ENCODE peak calls at places on chromosome 20, in seven cellular contexts. D is AG10803, X is stomach, H is OCI-LY7, W is testis, C is uterus, I is endothelial cell. B is an unnamed sample.

GRCh38 chr20:24164360-24164759 is 175.8 kb upstream of the GGTLC1 start:
- DNase-seq in D (no peak), X (no peak), H (peak), W (no peak), C (no peak), I (peak), B (no peak)

GRCh38 chr20:4151991-4152695 is 136.8 kb upstream of the RNF24 start:
- DNase-seq in D (peak), X (no peak), H (no peak), W (no peak), C (no peak), I (no peak), B (no peak)

GRCh38 chr20:57437672-57438330 is 46.6 kb downstream of the RBM38 start:
- DNase-seq in D (no peak), X (no peak), H (no peak), W (no peak), C (no peak), I (no peak), B (no peak)

GRCh38 chr20:43914286-43914685 is 366 bp upstream of the TOX2 start:
- DNase-seq in D (no peak), X (no peak), H (no peak), W (no peak), C (no peak), I (no peak), B (no peak)

GRCh38 chr20:44393608-44394519 is 38.4 kb downstream of the HNF4A start:
- DNase-seq in D (no peak), X (no peak), H (no peak), W (no peak), C (no peak), I (no peak), B (no peak)

GRCh38 chr20:54598351-54598750 is 123.0 kb downstream of the DOK5 start:
- DNase-seq in D (no peak), X (no peak), H (no peak), W (no peak), C (no peak), I (no peak), B (no peak)

GRCh38 chr20:31516651-31517050 is 2.4 kb downstream of the HM13 start:
- DNase-seq in D (no peak), X (no peak), H (no peak), W (no peak), C (no peak), I (no peak), B (no peak)

GRCh38 chr20:57061058-57061900 is 205.2 kb downstream of the BMP7 start:
- DNase-seq in D (peak), X (no peak), H (peak), W (no peak), C (peak), I (peak), B (no peak)

GRCh38 chr20:36271639-36272546 is 34.2 kb upstream of the DLGAP4 start:
- DNase-seq in D (no peak), X (no peak), H (no peak), W (no peak), C (no peak), I (no peak), B (no peak)

GRCh38 chr20:20407891-20408805 is 40.2 kb downstream of the INSM1 start:
- DNase-seq in D (peak), X (no peak), H (no peak), W (no peak), C (no peak), I (no peak), B (no peak)

GRCh38 chr20:3454821-3455220 is 16.0 kb upstream of the ATRN start:
- DNase-seq in D (no peak), X (no peak), H (no peak), W (no peak), C (no peak), I (no peak), B (no peak)

GRCh38 chr20:40111282-40111681 is 577.8 kb downstream of the MAFB start:
- DNase-seq in D (no peak), X (no peak), H (no peak), W (no peak), C (no peak), I (no peak), B (no peak)

GRCh38 chr20:49037962-49038387 is 8.1 kb upstream of the CSE1L start:
- DNase-seq in D (no peak), X (no peak), H (no peak), W (no peak), C (no peak), I (no peak), B (no peak)

GRCh38 chr20:61682998-61683681 is 382.5 kb downstream of the TAF4 start:
- DNase-seq in D (peak), X (no peak), H (no peak), W (no peak), C (no peak), I (no peak), B (no peak)

GRCh38 chr20:36631651-36632050 is 14.3 kb downstream of the SLA2 start:
- DNase-seq in D (peak), X (no peak), H (no peak), W (no peak), C (no peak), I (no peak), B (no peak)

GRCh38 chr20:35954200-35954906 is at the start of gene SCAND1:
- DNase-seq in D (peak), X (peak), H (peak), W (peak), C (peak), I (peak), B (peak)

GRCh38 chr20:31593221-31594001 is 11.7 kb upstream of the ID1 start:
- DNase-seq in D (peak), X (peak), H (no peak), W (no peak), C (no peak), I (no peak), B (no peak)

GRCh38 chr20:37342231-37343177 is 3.4 kb upstream of the SRC start:
- DNase-seq in D (no peak), X (no peak), H (peak), W (no peak), C (no peak), I (no peak), B (no peak)

GRCh38 chr20:53162251-53162835 is 190.2 kb downstream of the TSHZ2 start:
- DNase-seq in D (peak), X (no peak), H (peak), W (peak), C (peak), I (peak), B (no peak)

GRCh38 chr20:32737371-32738223 is 5.7 kb downstream of the COMMD7 start:
- DNase-seq in D (peak), X (no peak), H (no peak), W (no peak), C (no peak), I (no peak), B (no peak)

GRCh38 chr20:37209193-37209592 is 29.8 kb upstream of the MROH8 start:
- DNase-seq in D (no peak), X (no peak), H (no peak), W (no peak), C (no peak), I (no peak), B (no peak)

GRCh38 chr20:25274891-25275812 is 27.3 kb downstream of the PYGB start:
- DNase-seq in D (no peak), X (peak), H (no peak), W (peak), C (peak), I (no peak), B (no peak)

GRCh38 chr20:48359692-48360337 is 468.0 kb downstream of the PREX1 start:
- DNase-seq in D (no peak), X (no peak), H (peak), W (no peak), C (no peak), I (no peak), B (no peak)

GRCh38 chr20:31675828-31676533 is 38.3 kb downstream of the COX4I2 start:
- DNase-seq in D (no peak), X (no peak), H (peak), W (peak), C (no peak), I (peak), B (no peak)

GRCh38 chr20:49032455-49032854 is 13.7 kb upstream of the CSE1L start:
- DNase-seq in D (no peak), X (no peak), H (no peak), W (no peak), C (no peak), I (no peak), B (no peak)

GRCh38 chr20:50582591-50583234 is 72.5 kb downstream of the PTPN1 start:
- DNase-seq in D (no peak), X (no peak), H (peak), W (no peak), C (no peak), I (no peak), B (no peak)

GRCh38 chr20:50585214-50585613 is 75.0 kb downstream of the PTPN1 start:
- DNase-seq in D (no peak), X (no peak), H (no peak), W (no peak), C (no peak), I (no peak), B (no peak)

GRCh38 chr20:50583422-50584150 is 73.4 kb downstream of the PTPN1 start:
- DNase-seq in D (no peak), X (no peak), H (no peak), W (no peak), C (no peak), I (no peak), B (no peak)

GRCh38 chr20:50585678-50586077 is 75.5 kb downstream of the PTPN1 start:
- DNase-seq in D (no peak), X (no peak), H (no peak), W (no peak), C (no peak), I (no peak), B (no peak)

DNA sequence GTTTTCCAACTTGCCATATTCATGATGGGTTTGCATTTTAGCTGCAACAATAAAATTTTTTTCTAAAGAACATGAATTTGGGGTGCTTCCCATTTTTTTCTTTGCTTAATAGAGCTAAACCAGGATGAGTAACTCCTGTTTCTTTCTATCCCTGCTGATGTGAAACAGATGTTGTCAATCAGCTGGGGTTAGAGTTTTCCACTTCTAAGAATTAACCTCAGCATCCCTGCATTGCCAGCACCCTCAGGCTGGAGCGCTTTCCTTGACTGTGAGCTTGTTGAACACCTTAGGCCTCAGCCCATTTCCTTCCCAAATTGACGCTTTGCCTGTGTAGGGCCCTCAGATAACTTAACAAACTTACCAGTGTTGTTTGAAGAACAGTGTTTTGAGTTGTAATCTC is 74.5 kb downstream of the PTPN1 start:
- DNase-seq in D (peak), X (no peak), H (no peak), W (no peak), C (no peak), I (no peak), B (no peak)
- TF ChIP-seq CTCF in D (no peak), X (no peak), H (no peak), W (no peak), C (no peak), I (no peak), B (no peak)

DNA sequence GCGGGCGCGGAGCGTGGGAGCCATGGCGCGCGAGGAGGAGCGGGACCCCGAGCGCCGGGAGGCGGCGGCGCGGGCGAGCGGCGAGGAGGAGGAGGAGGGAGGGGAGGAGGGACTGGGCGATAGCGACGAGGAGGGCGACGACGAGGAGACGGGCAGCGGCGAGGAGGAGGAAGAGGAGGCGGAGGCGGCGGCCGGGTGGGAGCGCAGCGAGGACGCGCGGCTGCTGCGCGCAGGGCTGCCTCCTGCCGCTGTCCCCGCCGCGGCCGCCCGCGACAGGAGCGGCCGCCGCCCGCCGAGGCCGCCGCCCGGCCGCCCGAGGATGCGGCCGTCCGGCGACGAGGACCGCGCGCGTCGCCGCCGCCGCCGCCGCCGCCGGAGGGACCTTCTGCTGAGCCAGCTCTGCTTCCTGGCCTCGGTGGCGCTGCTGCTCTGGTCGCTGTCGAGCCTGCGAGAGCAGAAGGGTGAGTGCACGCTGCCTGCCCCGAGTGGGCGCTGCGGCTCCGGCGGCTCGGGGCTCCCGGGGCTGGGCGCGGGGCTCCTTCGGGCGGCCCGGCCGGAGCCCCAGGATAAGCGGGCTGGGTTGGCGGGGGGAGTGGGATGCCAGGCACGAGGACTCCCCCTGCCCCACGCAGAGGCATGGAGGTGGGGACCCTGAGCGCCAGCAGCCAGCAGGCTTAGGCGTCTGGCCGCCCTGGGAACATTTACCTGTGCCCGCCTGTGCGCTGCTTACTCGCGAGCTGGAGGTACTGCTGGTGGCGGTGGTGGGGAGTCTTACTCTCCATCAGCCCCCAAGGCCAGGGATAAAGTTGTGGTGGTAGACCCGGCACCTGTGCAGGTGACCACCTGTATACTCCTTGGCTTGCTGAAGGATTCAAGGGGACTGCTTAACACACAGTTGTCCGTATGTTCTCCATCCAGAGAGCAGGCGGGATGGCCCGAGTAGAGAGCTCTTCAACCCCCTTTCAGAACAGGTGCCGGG is at the start of gene SLC24A3:
- DNase-seq in D (peak), X (peak), H (no peak), W (peak), C (peak), I (peak), B (peak)
- TF ChIP-seq CTCF in D (peak), X (no peak), H (no peak), W (peak), C (peak), I (peak), B (peak)

DNA sequence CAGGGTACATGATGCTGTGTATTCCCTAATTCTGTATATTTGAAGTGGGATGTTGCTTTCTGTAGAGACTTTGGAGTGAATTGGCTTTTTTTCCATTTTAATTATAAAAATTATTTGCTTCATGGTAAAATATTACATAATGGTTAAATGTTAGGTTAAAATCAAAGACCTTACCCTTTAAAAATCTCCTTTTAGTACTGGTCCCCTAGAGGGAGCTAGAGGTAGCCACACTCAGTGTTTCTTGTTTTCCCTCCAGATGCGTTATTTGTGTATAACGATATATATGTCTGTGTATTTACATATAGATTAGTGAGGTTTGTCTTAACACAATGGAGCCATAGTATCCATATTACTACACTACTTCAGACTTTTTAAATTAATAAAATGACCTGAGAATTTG is 146.7 kb downstream of the PLCB4 start:
- DNase-seq in D (no peak), X (no peak), H (peak), W (no peak), C (no peak), I (no peak), B (no peak)
- TF ChIP-seq CTCF in D (peak), X (no peak), H (peak), W (no peak), C (no peak), I (no peak), B (peak)

GRCh38 chr20:59754551-59754950 is 150.2 kb downstream of the PHACTR3 start:
- DNase-seq in D (no peak), X (no peak), H (no peak), W (no peak), C (no peak), I (no peak), B (no peak)
- TF ChIP-seq CTCF in D (no peak), X (no peak), H (no peak), W (no peak), C (no peak), I (no peak), B (no peak)

DNA sequence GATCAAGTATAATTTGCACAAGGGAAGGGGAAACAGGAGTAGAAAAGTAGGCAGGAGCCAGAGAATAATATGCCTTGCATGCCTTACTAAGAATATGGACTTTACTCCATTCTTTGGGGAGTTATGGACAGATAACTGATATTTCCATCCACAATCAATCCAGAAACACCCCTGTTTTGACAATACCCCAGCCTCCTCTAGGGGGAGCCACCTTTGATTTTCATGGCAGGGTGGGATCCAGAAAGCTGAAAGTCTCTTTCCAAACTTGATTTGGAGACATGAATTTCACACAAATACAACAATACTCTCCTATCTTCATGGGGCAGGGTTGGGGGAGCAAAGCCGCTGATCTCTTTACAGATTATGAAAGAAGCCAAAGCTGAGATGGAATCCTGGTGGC is 404.1 kb downstream of the FOXA2 start:
- DNase-seq in D (no peak), X (no peak), H (peak), W (no peak), C (no peak), I (peak), B (no peak)
- TF ChIP-seq CTCF in D (no peak), X (no peak), H (peak), W (no peak), C (no peak), I (peak), B (peak)

DNA sequence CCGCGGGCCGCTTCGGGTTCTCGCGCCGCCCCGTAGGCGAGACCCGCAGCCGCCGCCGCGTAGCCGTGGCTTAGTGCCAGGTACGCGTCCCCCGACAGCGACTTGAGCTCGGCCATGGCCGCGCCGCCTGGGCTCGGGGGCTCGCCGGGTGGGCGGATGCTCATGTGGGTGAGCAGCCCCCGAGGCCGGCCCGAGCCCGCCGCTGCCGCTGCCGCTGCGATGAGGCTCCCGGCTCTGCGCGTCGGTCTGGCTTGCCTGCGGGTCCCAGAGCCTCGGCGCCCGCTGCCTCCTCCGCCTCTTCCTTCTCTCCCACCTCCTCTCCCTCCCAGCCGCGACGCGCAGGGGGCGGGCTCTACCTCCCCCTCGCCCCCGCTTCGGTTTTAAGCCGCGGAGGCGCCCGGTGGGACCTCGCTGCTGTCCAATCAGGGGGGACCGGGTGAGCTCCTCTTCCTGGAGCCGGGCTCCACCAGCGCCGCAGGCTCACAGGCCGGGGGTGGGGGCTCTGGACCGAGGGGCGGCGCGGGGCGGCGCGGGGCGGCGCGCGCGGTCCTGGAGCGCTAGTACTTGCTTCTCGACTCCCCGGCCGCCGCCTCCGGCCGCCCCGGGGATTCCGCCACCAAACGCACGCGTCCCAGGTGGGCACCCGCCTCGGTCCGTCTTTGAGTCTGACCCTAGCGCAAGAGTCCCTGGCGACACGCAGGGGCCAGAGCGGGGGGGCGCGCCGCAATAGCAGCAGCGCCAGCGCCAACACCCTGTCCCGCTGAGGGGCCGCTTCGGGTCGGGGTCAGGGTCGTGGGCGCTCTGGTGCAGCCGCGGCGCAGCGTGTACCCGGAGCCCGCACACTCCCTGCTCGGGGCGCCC is at the start of gene BHLHE23:
- DNase-seq in D (no peak), X (no peak), H (no peak), W (no peak), C (no peak), I (no peak), B (no peak)
- TF ChIP-seq CTCF in D (no peak), X (no peak), H (no peak), W (no peak), C (no peak), I (no peak), B (no peak)

GRCh38 chr20:14259691-14260090 is 77.7 kb downstream of the FLRT3 start:
- DNase-seq in D (peak), X (no peak), H (no peak), W (no peak), C (no peak), I (no peak), B (no peak)

DNA sequence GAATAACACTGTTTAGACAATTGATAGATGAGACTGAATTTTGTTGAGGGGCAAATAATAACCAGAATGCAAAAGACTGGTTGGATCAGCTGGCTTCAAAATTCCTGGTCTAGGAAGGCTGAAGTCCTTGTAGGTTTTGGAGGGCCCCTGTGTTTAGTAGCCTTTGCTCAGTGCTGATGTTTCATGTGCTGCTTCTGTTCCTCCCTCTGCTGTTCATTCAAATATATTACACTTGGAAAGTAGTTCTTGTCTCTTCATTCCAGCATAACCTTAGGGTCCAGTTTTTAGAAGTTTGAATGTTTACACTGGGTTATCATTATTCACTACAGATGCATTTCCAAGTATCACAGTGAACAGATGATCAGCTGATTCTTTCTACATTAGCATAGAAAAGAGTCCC is 72.5 kb downstream of the FLRT3 start:
- DNase-seq in D (peak), X (no peak), H (no peak), W (no peak), C (no peak), I (no peak), B (no peak)
- TF ChIP-seq CTCF in D (peak), X (no peak), H (peak), W (peak), C (no peak), I (peak), B (peak)

GRCh38 chr20:51381557-51381956 is 161.0 kb downstream of the NFATC2 start:
- DNase-seq in D (no peak), X (no peak), H (peak), W (no peak), C (no peak), I (no peak), B (no peak)
- TF ChIP-seq CTCF in D (no peak), X (no peak), H (peak), W (no peak), C (no peak), I (no peak), B (no peak)